ENCODE peak calls at places on chromosomes 1 and 21, in ten cellular contexts. L is CD8-positive, alpha-beta T cell; X is CD4-positive, alpha-beta T cell; F is psoas muscle; R is omental fat pad; K is stomach; A is WTC11; O is foreskin keratinocyte; Y is brain microvascular endothelial cell; I is Peyer's patch. Z is an unnamed sample.

GRCh38 chr1:244322181-244322580 is 129.5 kb downstream of the ADSS2 start:
- DNase-seq in L (no peak), X (no peak), F (no peak), R (no peak), K (no peak), A (no peak), O (no peak), Y (no peak), I (no peak), Z (no peak)

GRCh38 chr1:78101514-78101913 is 55.7 kb downstream of the GIPC2 start:
- DNase-seq in L (no peak), X (no peak), F (no peak), R (no peak), K (peak), A (no peak), O (peak), Y (peak), I (no peak), Z (no peak)

GRCh38 chr1:186783193-186783592 is 45.6 kb upstream of the PLA2G4A start:
- DNase-seq in L (no peak), X (no peak), F (no peak), R (no peak), K (no peak), A (no peak), O (no peak), Y (peak), I (no peak), Z (no peak)

GRCh38 chr1:204575221-204576190 is 59.3 kb downstream of the MDM4 start:
- DNase-seq in L (no peak), X (no peak), F (no peak), R (no peak), K (no peak), A (no peak), O (no peak), Y (no peak), I (no peak), Z (peak)

GRCh38 chr1:88609051-88609450 is 75.0 kb upstream of the PKN2 start:
- DNase-seq in L (no peak), X (no peak), F (no peak), R (no peak), K (no peak), A (no peak), O (no peak), Y (no peak), I (no peak), Z (no peak)

GRCh38 chr1:208127791-208128408 is 116.3 kb downstream of the PLXNA2 start:
- DNase-seq in L (no peak), X (no peak), F (no peak), R (no peak), K (no peak), A (peak), O (no peak), Y (no peak), I (no peak), Z (no peak)

GRCh38 chr21:19941626-19942025 is 1056.6 kb upstream of the NCAM2 start:
- DNase-seq in L (no peak), X (no peak), F (no peak), R (no peak), K (no peak), A (no peak), O (no peak), Y (no peak), I (no peak), Z (no peak)

GRCh38 chr1:5502310-5503194 is 489.7 kb downstream of the NPHP4 start:
- DNase-seq in L (no peak), X (no peak), F (no peak), R (no peak), K (no peak), A (no peak), O (peak), Y (no peak), I (no peak), Z (no peak)

GRCh38 chr1:181459067-181459466 is 24.2 kb upstream of the CACNA1E start:
- DNase-seq in L (no peak), X (no peak), F (no peak), R (no peak), K (no peak), A (no peak), O (peak), Y (no peak), I (no peak), Z (no peak)

GRCh38 chr1:81209471-81209870 is 591.3 kb upstream of the ADGRL2 start:
- DNase-seq in L (no peak), X (no peak), F (no peak), R (no peak), K (no peak), A (no peak), O (no peak), Y (no peak), I (no peak), Z (no peak)

GRCh38 chr1:40058453-40059291 is 18.1 kb downstream of the CAP1 start:
- DNase-seq in L (no peak), X (no peak), F (no peak), R (no peak), K (no peak), A (no peak), O (no peak), Y (no peak), I (no peak), Z (no peak)

GRCh38 chr1:43521078-43521477 is 9.6 kb upstream of the PTPRF start:
- DNase-seq in L (no peak), X (no peak), F (no peak), R (no peak), K (no peak), A (no peak), O (no peak), Y (no peak), I (no peak), Z (no peak)

GRCh38 chr1:53719469-53719868 is 19.5 kb downstream of the GLIS1 start:
- DNase-seq in L (no peak), X (no peak), F (no peak), R (no peak), K (no peak), A (no peak), O (no peak), Y (no peak), I (no peak), Z (no peak)

GRCh38 chr1:25997759-25998074 is at the start of gene PAFAH2:
- DNase-seq in L (no peak), X (no peak), F (peak), R (no peak), K (no peak), A (peak), O (no peak), Y (no peak), I (no peak), Z (no peak)

GRCh38 chr1:87329756-87330200 is 1.1 kb downstream of the LMO4 start:
- DNase-seq in L (no peak), X (no peak), F (no peak), R (no peak), K (no peak), A (no peak), O (peak), Y (no peak), I (no peak), Z (no peak)

GRCh38 chr1:210231846-210232523 is 611 bp upstream of the SERTAD4 start:
- DNase-seq in L (no peak), X (no peak), F (peak), R (no peak), K (no peak), A (no peak), O (peak), Y (no peak), I (no peak), Z (no peak)

GRCh38 chr1:2974701-2975301 is 46.5 kb upstream of the ACTRT2 start:
- DNase-seq in L (no peak), X (no peak), F (no peak), R (no peak), K (peak), A (no peak), O (no peak), Y (no peak), I (peak), Z (no peak)

GRCh38 chr1:157193219-157193618 is 55.0 kb upstream of the ETV3 start:
- DNase-seq in L (no peak), X (no peak), F (no peak), R (no peak), K (no peak), A (no peak), O (no peak), Y (no peak), I (no peak), Z (no peak)

GRCh38 chr1:116764466-116764896 is 10.3 kb downstream of the CD2 start:
- DNase-seq in L (no peak), X (no peak), F (no peak), R (no peak), K (no peak), A (no peak), O (no peak), Y (no peak), I (no peak), Z (no peak)

GRCh38 chr1:29453502-29454240 is 217.3 kb downstream of the PTPRU start:
- DNase-seq in L (no peak), X (no peak), F (no peak), R (no peak), K (no peak), A (peak), O (no peak), Y (peak), I (no peak), Z (peak)

GRCh38 chr1:116230712-116231111 is 119.5 kb downstream of the MAB21L3 start:
- DNase-seq in L (no peak), X (no peak), F (no peak), R (no peak), K (no peak), A (no peak), O (no peak), Y (no peak), I (no peak), Z (no peak)

GRCh38 chr1:230860617-230861384 is 7.5 kb downstream of the C1orf198 start:
- DNase-seq in L (no peak), X (no peak), F (no peak), R (no peak), K (no peak), A (no peak), O (no peak), Y (no peak), I (no peak), Z (no peak)
- TF ChIP-seq CTCF in L (no peak), X (no peak), F (no peak), R (no peak), K (no peak), A (no peak), O (no peak), Y (peak), I (no peak), Z (no peak)

GRCh38 chr1:161177112-161177935 is at the start of gene B4GALT3:
- DNase-seq in L (peak), X (peak), F (peak), R (peak), K (peak), A (peak), O (no peak), Y (peak), I (peak), Z (peak)

GRCh38 chr1:161177936-161178244 is 583 bp upstream of the B4GALT3 start:
- DNase-seq in L (no peak), X (no peak), F (no peak), R (no peak), K (no peak), A (no peak), O (no peak), Y (no peak), I (no peak), Z (no peak)

GRCh38 chr1:161182214-161182613 is 4.9 kb upstream of the B4GALT3 start:
- DNase-seq in L (peak), X (peak), F (no peak), R (no peak), K (no peak), A (no peak), O (peak), Y (no peak), I (no peak), Z (no peak)

GRCh38 chr1:161179698-161180097 is 2.4 kb upstream of the B4GALT3 start:
- DNase-seq in L (no peak), X (no peak), F (no peak), R (no peak), K (no peak), A (no peak), O (no peak), Y (no peak), I (no peak), Z (no peak)

DNA sequence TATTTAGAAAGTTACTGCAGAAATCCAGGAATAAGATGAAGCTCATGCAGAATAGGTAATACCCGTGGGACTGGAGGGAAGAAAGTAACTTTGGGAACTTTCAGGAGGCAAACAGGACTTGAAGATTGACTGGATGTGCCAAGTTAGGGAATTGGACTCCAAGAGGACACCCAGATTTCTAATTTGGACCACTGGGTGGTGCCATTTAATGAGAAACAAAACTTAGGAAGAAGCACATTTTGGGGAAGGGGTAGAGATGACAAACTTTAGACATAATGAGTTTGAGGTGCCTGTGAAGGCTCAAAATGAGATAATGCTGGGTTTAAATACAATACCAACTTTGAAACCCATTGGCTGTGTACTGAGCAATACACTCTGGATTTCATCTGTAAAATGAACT is 3.3 kb upstream of the B4GALT3 start:
- DNase-seq in L (no peak), X (no peak), F (no peak), R (no peak), K (no peak), A (no peak), O (no peak), Y (no peak), I (no peak), Z (no peak)
- TF ChIP-seq CTCF in L (peak), X (peak), F (peak), R (no peak), K (no peak), A (no peak), O (peak), Y (peak), I (peak), Z (peak)

GRCh38 chr1:31669786-31670582 is 25.3 kb upstream of the PEF1 start:
- DNase-seq in L (peak), X (peak), F (peak), R (no peak), K (peak), A (no peak), O (peak), Y (peak), I (peak), Z (no peak)
- TF ChIP-seq CTCF in L (peak), X (no peak), F (peak), R (no peak), K (no peak), A (no peak), O (peak), Y (peak), I (no peak), Z (peak)

DNA sequence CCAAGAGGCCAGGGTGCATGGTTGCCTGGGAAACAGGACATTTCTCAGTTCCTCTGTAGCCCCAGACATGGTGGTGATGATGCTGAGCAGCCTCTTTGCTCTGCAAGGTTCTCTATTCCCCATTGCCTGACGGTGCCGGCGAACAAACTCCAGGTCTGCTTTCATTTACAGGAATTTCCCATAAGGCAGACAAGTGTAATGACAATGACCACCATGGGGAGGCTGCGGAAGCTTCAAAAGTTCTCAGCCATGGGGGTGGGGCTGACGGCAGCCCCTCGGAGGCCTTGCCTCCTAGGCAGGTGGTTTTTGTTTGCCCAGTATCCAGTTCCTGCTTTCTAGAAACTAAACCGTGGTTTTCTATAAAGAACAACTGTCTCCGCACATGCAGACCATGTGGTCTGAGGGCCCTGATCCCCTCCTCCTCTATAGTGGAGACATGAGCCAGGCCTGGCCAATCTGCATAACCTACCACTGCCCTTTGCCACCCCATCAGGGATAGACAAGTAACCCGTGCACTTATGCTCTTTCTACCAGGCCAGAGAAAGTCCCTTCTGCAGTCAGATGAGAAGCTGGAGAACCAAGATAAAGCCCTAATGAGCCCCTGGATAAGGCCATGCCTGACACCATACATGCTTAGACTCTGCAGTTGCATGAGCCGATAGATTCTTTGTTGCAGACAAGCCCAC is 54.0 kb downstream of the LDLRAD2 start:
- DNase-seq in L (no peak), X (no peak), F (no peak), R (no peak), K (no peak), A (peak), O (no peak), Y (no peak), I (peak), Z (no peak)
- TF ChIP-seq CTCF in L (no peak), X (no peak), F (no peak), R (no peak), K (no peak), A (no peak), O (no peak), Y (peak), I (no peak), Z (no peak)

GRCh38 chr1:17577907-17578297 is 38.4 kb downstream of the ARHGEF10L start:
- DNase-seq in L (no peak), X (no peak), F (no peak), R (no peak), K (no peak), A (no peak), O (no peak), Y (no peak), I (no peak), Z (no peak)
- TF ChIP-seq CTCF in L (no peak), X (no peak), F (no peak), R (no peak), K (no peak), A (no peak), O (no peak), Y (no peak), I (no peak), Z (no peak)

GRCh38 chr21:28336299-28336698 is 656.4 kb downstream of the LTN1 start:
- DNase-seq in L (no peak), X (no peak), F (no peak), R (no peak), K (peak), A (no peak), O (peak), Y (peak), I (no peak), Z (no peak)
- TF ChIP-seq CTCF in L (no peak), X (no peak), F (peak), R (no peak), K (no peak), A (peak), O (peak), Y (peak), I (peak), Z (no peak)

DNA sequence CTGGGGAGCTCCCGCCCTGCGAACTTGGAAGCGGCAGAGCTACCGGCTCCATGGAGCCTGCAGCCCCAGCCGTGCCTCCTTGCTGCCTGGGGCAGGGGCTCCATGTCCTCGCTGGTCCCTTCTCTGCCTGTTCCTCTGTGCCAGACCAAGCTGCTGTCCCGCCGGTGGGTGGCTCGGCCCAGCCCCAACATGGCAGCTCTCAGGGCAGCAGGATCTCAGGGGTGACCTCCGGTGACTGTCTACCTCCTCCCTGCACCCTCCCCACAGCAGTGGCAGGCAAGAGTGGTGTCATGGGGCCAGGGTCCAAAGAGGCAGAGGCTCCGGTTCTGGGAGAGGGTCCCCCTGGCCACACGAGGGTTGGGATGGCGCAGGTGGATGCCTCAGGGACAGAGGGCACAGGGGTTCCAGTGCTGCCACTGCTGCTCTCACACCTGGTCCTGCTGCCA is 45.8 kb downstream of the ATP6V1G3 start:
- DNase-seq in L (no peak), X (no peak), F (no peak), R (no peak), K (no peak), A (no peak), O (no peak), Y (no peak), I (no peak), Z (no peak)
- TF ChIP-seq CTCF in L (no peak), X (no peak), F (no peak), R (no peak), K (no peak), A (no peak), O (no peak), Y (no peak), I (no peak), Z (no peak)

GRCh38 chr1:238789916-238790667 is 596.3 kb upstream of the CHRM3 start:
- DNase-seq in L (no peak), X (no peak), F (no peak), R (no peak), K (no peak), A (peak), O (no peak), Y (no peak), I (no peak), Z (no peak)
- TF ChIP-seq CTCF in L (no peak), X (no peak), F (no peak), R (no peak), K (no peak), A (no peak), O (no peak), Y (no peak), I (no peak), Z (no peak)

Z was measured in D721Med.